ENCODE peak calls at places on chromosomes 2 and 18, in four cellular contexts. F is HepG2, T is A549, D is K562. B is an unnamed sample.

GRCh38 chr2:110101280-110101844 is 14.3 kb downstream of the MALL start:
- DNase-seq in F (peak), D (no peak), T (peak), B (no peak)

GRCh38 chr2:86194751-86195054 is 559 bp downstream of the IMMT start:
- DNase-seq in D (no peak), F (no peak), T (no peak), B (peak)

GRCh38 chr2:94986392-94986963 is 39.0 kb upstream of the MAL start:
- DNase-seq in T (peak), D (peak), F (peak), B (peak)

GRCh38 chr2:238418196-238418998 is 8.3 kb upstream of the ASB1 start:
- DNase-seq in T (no peak), F (no peak), D (no peak), B (no peak)

GRCh38 chr2:19357383-19358241 is 811 bp downstream of the OSR1 start:
- DNase-seq in D (no peak), T (no peak), F (no peak), B (peak)

GRCh38 chr2:155815851-155816250 is 516.7 kb downstream of the NR4A2 start:
- DNase-seq in D (peak), T (no peak), F (peak), B (peak)

GRCh38 chr2:85133751-85134254 is 611 bp downstream of the TCF7L1 start:
- DNase-seq in F (no peak), D (no peak), T (peak), B (peak)

GRCh38 chr2:54503192-54503591 is 47.1 kb downstream of the SPTBN1 start:
- DNase-seq in D (peak), F (peak), T (no peak), B (peak)

GRCh38 chr2:23614701-23615100 is 229.7 kb downstream of the KLHL29 start:
- DNase-seq in D (no peak), T (no peak), F (no peak), B (no peak)

GRCh38 chr2:172783091-172783898 is 47.6 kb downstream of the RAPGEF4 start:
- DNase-seq in D (no peak), T (no peak), F (peak), B (no peak)

GRCh38 chr2:12304494-12305228 is 412.1 kb upstream of the TRIB2 start:
- DNase-seq in D (no peak), F (no peak), T (no peak), B (no peak)

GRCh38 chr2:11502740-11503292 is 31.0 kb upstream of the GREB1 start:
- DNase-seq in D (no peak), T (no peak), F (peak), B (no peak)

GRCh38 chr18:50410894-50411293 is 36.0 kb downstream of the SKA1 start:
- DNase-seq in F (no peak), D (no peak), T (no peak), B (no peak)

GRCh38 chr2:230153390-230153976 is 66.3 kb downstream of the SP110 start:
- DNase-seq in F (no peak), D (no peak), T (no peak), B (no peak)

GRCh38 chr2:39124770-39125075 is 3.9 kb upstream of the SOS1 start:
- DNase-seq in D (no peak), T (no peak), F (no peak), B (no peak)

GRCh38 chr18:51878724-51879123 is 461.3 kb upstream of the DCC start:
- DNase-seq in D (no peak), T (no peak), F (no peak), B (no peak)

GRCh38 chr2:17851731-17852585 is 26.5 kb upstream of the KCNS3 start:
- DNase-seq in T (peak), F (peak), D (peak), B (peak)

GRCh38 chr18:70709124-70709523 is 420.3 kb downstream of the SOCS6 start:
- DNase-seq in F (no peak), D (no peak), T (no peak), B (no peak)

GRCh38 chr18:70700496-70700895 is 411.7 kb downstream of the SOCS6 start:
- DNase-seq in D (no peak), F (no peak), T (no peak), B (no peak)

GRCh38 chr18:70709720-70710119 is 420.9 kb downstream of the SOCS6 start:
- DNase-seq in T (no peak), D (no peak), F (no peak), B (no peak)

GRCh38 chr18:70705831-70706416 is 417.1 kb downstream of the SOCS6 start:
- DNase-seq in T (no peak), F (no peak), D (no peak), B (no peak)
- TF ChIP-seq NR3C1 in T (no peak), F (no peak), D (no peak), B (no peak)

GRCh38 chr2:1601064-1601405 is 143.3 kb downstream of the PXDN start:
- DNase-seq in T (no peak), D (no peak), F (no peak), B (no peak)
- TF ChIP-seq NR3C1 in T (no peak), D (no peak), F (no peak), B (no peak)

DNA sequence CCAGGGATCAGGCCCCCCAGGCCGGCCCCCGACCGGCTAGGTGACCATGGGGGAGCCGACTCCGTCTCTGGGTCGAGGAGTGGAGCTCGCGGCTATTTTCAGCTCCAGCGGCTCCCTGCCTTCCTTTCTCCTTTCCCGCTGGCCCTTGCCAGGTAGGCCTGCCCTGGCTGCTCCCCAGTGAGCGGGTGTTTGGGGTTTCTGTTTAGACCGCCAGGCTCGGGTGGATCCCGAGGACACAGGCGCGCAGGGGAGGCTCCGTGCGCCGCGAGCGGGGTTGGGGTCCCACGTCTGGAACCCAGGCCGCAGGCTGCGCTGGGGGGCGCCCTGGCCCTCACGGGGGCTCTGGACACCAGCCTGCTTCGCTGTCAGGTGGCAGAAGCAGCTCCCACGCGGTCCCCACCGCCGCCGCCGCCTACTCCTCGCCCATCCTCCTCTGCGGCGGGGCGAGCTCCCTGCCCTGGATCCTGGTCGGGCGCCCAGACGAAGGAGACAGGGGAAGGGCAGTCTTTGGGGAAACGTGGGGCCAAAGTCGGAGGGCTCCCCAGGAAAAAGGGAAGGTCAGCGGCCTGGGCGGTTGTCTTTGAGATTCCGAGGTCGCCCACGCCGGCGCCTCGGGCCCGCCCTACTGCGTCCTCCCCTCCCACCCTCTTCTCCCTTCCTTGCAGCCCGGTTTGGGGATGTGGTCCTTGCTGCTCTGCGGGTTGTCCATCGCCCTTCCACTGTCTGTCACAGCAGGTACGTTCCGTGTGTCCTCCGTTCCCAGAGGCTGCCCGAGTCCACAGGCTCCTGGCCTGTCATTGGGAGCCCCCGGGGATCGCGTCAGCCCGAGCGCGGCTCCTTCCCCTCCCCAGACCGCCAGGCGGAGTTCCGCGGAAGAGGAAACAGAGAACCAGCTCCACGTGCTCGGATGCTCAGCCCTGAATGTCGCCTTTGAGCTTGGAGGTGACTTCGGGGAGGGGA is 648 bp downstream of the IL1RL2 start:
- DNase-seq in D (no peak), F (no peak), T (no peak), B (peak)
- TF ChIP-seq NR3C1 in D (no peak), F (no peak), T (no peak), B (no peak)

DNA sequence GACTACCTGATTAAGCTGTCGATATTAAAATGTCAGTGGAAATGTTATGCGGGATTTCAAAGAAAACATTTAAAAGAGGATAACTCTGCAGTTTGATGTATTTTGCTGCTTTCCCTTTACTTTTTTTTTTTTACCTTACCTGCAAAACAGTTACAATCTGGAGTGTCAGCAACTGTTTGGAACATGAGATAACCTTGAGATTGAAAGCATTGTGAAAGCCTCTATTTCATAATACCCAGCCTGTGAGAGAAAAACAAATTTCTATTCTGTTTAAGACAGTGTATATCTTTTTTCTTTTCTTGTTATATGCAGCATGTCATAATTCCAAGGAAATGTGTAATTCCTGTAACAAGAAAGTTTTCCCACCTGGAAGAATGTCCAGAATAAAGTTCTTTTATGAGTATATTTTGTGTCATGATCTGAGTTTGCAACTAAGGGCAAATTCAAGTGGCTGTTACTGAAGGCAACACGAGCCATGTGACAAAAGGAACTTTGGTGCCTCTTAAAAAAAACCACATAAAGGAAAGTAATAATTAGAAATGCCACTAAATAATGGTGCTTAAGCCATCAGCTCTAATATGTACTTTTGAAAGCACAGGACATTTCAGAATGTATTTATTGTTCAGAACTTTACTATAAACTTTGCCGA is 297.0 kb upstream of the DSEL start:
- DNase-seq in F (no peak), D (no peak), T (no peak), B (no peak)
- TF ChIP-seq NR3C1 in F (no peak), D (no peak), T (no peak), B (no peak)

DNA sequence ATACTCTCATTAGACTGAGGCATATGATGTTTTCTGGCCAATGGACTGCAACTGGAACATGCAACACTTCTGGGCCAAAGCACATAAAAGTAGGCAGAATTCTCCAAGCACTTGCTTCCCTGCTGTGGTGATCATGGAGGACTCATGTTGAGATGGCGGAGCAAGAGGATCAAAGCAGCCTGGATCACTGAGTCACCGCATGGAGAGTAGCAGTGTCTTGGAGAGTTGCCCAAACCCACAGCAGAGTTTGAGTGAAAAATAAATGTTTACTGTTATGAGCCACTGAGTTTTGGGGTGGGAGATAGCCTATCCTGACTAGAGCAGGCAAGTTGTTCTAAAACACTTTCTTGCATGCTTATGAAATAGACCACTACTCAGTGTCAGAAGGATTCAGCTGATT is 359.5 kb downstream of the ZNF521 start:
- DNase-seq in D (no peak), F (no peak), T (no peak), B (no peak)
- TF ChIP-seq NR3C1 in D (no peak), F (no peak), T (no peak), B (no peak)

DNA sequence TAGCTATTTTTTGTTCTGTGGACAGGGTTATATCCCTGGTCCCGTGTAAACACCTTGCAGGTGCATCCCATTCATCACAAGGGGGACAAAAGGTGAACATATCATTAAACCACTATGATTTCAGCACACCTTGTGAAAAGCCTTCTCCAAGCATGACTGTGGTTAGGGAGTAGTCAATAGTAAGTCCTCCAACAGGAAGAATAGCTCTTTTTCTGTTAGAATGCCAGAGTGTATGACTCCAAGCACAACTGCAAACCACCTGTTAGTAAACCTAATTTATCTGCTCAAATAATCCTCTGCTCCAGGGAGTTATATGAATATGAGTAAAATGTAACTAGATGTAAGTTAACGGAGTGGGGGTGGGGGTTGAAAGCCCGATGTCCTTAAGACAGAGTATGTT is 240.5 kb downstream of the AGPS start:
- DNase-seq in F (no peak), D (no peak), T (no peak), B (no peak)
- TF ChIP-seq NR3C1 in F (no peak), D (no peak), T (no peak), B (no peak)

GRCh38 chr2:65276604-65277003 is 49.0 kb downstream of the ACTR2 start:
- DNase-seq in T (no peak), F (no peak), D (no peak), B (no peak)
- TF ChIP-seq NR3C1 in T (no peak), F (no peak), D (no peak), B (no peak)

GRCh38 chr2:191800874-191801273 is 46.0 kb downstream of the CAVIN2 start:
- DNase-seq in D (no peak), T (no peak), F (no peak), B (no peak)

GRCh38 chr2:191799526-191799925 is 47.4 kb downstream of the CAVIN2 start:
- DNase-seq in T (no peak), D (no peak), F (no peak), B (no peak)

GRCh38 chr2:191802180-191802579 is 44.7 kb downstream of the CAVIN2 start:
- DNase-seq in F (peak), D (no peak), T (no peak), B (no peak)

GRCh38 chr2:191795711-191796110 is 51.2 kb downstream of the CAVIN2 start:
- DNase-seq in D (no peak), T (no peak), F (no peak), B (no peak)

DNA sequence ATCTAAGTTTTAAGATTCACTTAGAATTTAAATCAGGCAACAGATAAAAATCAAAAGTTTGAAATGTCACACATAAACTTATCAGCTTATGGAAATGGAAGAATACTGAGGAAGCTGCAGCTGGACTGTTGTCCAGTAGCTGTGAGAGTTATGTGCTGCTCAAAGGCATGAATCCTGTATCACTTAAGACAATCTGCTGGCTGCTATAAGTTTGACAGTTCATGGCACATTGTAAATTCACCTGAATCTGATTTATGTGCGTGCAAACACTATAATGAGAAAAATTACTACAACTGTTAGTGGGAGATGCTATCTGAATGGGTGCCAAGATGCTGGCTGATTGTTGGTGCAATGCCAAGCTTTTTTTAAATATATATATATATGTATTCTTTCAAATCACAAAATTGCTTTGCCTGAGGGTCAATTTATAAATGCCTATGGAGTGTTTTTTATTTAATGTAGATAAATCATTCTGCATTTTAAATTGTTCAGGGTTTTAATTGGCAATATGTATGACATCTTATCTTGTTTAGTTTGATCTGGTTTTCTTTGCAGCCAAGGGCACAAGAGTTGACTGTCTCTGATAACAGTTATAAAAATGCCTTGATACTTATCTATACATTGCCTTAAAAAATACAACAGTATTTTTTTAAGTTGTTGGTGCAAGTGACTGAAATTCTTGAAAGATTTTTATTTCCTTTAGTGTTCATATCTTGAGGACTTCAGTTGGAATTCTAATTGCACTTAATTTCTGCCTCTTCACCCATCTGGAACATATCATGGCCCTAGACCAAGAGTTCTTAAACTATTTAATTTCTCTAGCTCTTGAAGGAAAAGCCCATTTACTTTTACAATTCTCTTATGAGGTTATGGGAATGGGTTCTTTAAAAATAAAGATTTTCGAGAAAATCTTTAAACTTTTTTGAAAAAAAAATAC is 48.7 kb downstream of the CAVIN2 start:
- DNase-seq in T (no peak), F (no peak), D (no peak), B (no peak)
- TF ChIP-seq NR3C1 in T (no peak), F (no peak), D (no peak), B (no peak)

DNA sequence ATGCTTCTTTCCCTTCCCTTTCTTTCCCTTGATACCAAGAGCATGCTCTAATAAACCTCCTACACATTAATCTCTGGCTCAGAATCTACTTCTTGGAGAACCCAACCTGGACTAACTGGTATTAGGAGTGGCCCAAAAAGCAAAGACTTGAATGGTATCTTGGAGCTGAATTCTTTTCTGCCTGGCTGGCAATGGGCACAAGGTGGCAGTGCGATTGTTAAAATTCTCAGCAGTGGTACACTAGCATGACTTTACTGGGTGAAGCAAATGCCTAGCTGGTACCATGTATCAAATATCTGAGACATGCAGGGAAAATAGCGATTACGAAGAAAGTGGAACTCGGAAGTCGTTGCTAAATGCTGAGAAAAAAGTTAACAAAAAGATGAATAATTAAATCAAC is 376.1 kb downstream of the XIRP2 start:
- DNase-seq in F (peak), T (no peak), D (no peak), B (peak)
- TF ChIP-seq NR3C1 in F (no peak), T (no peak), D (no peak), B (no peak)

GRCh38 chr2:128263902-128264331 is 54.8 kb downstream of the HS6ST1 start:
- DNase-seq in F (no peak), T (no peak), D (no peak), B (no peak)
- TF ChIP-seq NR3C1 in F (no peak), T (no peak), D (no peak), B (no peak)